ENCODE peak calls at places on chromosome 20, in four cellular contexts. F is CD8-positive, alpha-beta T cell; E is GM06990; W is COR-L47. O is an unnamed sample.

GRCh38 chr20:35145141-35145564 is 2.0 kb downstream of the EDEM2 start:
- DNase-seq in F (peak), W (peak), E (no peak), O (peak)

GRCh38 chr20:51303731-51304670 is 238.5 kb downstream of the NFATC2 start:
- DNase-seq in F (no peak), E (no peak), W (no peak), O (no peak)

GRCh38 chr20:32945710-32946221 is 58.5 kb downstream of the SUN5 start:
- DNase-seq in E (no peak), W (no peak), F (no peak), O (peak)

GRCh38 chr20:58523072-58523681 is 8.0 kb upstream of the APCDD1L start:
- DNase-seq in E (no peak), W (no peak), F (no peak), O (no peak)

GRCh38 chr20:31682352-31682751 is 40.3 kb downstream of the BCL2L1 start:
- DNase-seq in F (no peak), W (no peak), E (no peak), O (no peak)

GRCh38 chr20:56628873-56629463 is at the start of gene TFAP2C:
- DNase-seq in W (no peak), E (peak), F (no peak), O (no peak)

GRCh38 chr20:32527447-32528055 is 57.6 kb downstream of the NOL4L start:
- DNase-seq in F (peak), W (peak), E (no peak), O (no peak)

GRCh38 chr20:17610566-17611289 is 40.9 kb downstream of the DSTN start:
- DNase-seq in F (peak), W (no peak), E (no peak), O (no peak)

GRCh38 chr20:23114018-23114417 is 27.9 kb upstream of the CD93 start:
- DNase-seq in E (no peak), F (no peak), W (no peak), O (no peak)

GRCh38 chr20:54231006-54231405 is 23.1 kb downstream of the PFDN4 start:
- DNase-seq in W (no peak), E (no peak), F (no peak), O (no peak)

GRCh38 chr20:31587545-31588389 is 17.3 kb upstream of the ID1 start:
- DNase-seq in W (no peak), E (no peak), F (no peak), O (peak)

GRCh38 chr20:50624351-50625016 is 66.9 kb downstream of the RIPOR3 start:
- DNase-seq in F (no peak), E (no peak), W (peak), O (peak)

GRCh38 chr20:32519367-32519730 is 65.8 kb downstream of the NOL4L start:
- DNase-seq in W (no peak), E (no peak), F (no peak), O (no peak)

GRCh38 chr20:37898301-37899104 is 4.4 kb upstream of the VSTM2L start:
- DNase-seq in W (no peak), E (no peak), F (no peak), O (no peak)

GRCh38 chr20:50746138-50746940 is 15.0 kb downstream of the PARD6B start:
- DNase-seq in F (no peak), W (no peak), E (no peak), O (no peak)

GRCh38 chr20:53949319-53949839 is 121.0 kb downstream of the BCAS1 start:
- DNase-seq in E (peak), W (no peak), F (peak), O (no peak)

GRCh38 chr20:34874094-34874654 is 1.5 kb upstream of the GGT7 start:
- DNase-seq in W (peak), F (peak), E (no peak), O (peak)

GRCh38 chr20:3707508-3707899 is 4.9 kb downstream of the SIGLEC1 start:
- DNase-seq in F (no peak), W (no peak), E (no peak), O (no peak)

GRCh38 chr20:1674361-1674760 is 16.8 kb upstream of the SIRPG start:
- DNase-seq in E (no peak), F (peak), W (no peak), O (no peak)

GRCh38 chr20:3753098-3753497 is 14.5 kb downstream of the ADISSP start:
- DNase-seq in W (peak), E (no peak), F (peak), O (peak)

GRCh38 chr20:52226370-52226769 is 34.8 kb upstream of the ZFP64 start:
- DNase-seq in W (no peak), F (no peak), E (no peak), O (no peak)

O was measured in NAMALWA.